ENCODE peak calls at places on chromosomes 16 and 17, in nine cellular contexts. U is Panc1; F is CD4-positive, alpha-beta T cell; H is HL-60; X is uterus; A is psoas muscle; S is ovary; M is tibial nerve; T is IMR-90. Y is an unnamed sample.

GRCh38 chr16:14194706-14195105 is 123.6 kb downstream of the MRTFB start:
- DNase-seq in S (no peak), M (no peak), X (no peak), T (no peak), A (no peak), F (no peak), H (no peak), U (no peak), Y (no peak)

GRCh38 chr16:70685938-70686375 is at the start of gene MTSS2:
- DNase-seq in U (no peak), M (peak), H (peak), T (peak), X (peak), A (peak), S (peak), F (no peak), Y (no peak)

GRCh38 chr17:15154618-15155017 is 110.5 kb downstream of the PMP22 start:
- DNase-seq in A (no peak), F (no peak), H (no peak), T (peak), U (no peak), S (no peak), X (no peak), M (no peak), Y (no peak)

GRCh38 chr17:83185023-83186002 is 105.9 kb downstream of the METRNL start:
- DNase-seq in A (no peak), M (peak), U (no peak), T (no peak), H (no peak), X (no peak), F (no peak), S (no peak), Y (no peak)

GRCh38 chr17:4234406-4234805 is 29.4 kb downstream of the ANKFY1 start:
- DNase-seq in H (no peak), X (no peak), A (no peak), M (no peak), F (no peak), U (no peak), T (peak), S (no peak), Y (no peak)

GRCh38 chr16:84084570-84085270 is 32.0 kb downstream of the MBTPS1 start:
- DNase-seq in X (no peak), U (peak), M (peak), H (peak), T (peak), S (peak), A (peak), F (peak), Y (peak)

GRCh38 chr17:67092291-67092690 is 47.9 kb downstream of the CACNG1 start:
- DNase-seq in U (no peak), F (no peak), X (no peak), A (no peak), H (no peak), S (no peak), M (no peak), T (no peak), Y (no peak)

GRCh38 chr16:1772362-1772907 is at the start of gene EME2:
- DNase-seq in A (no peak), S (no peak), M (no peak), F (peak), H (peak), U (no peak), X (no peak), T (peak), Y (no peak)

GRCh38 chr17:63832455-63832854 is 5.0 kb upstream of the FTSJ3 start:
- DNase-seq in S (no peak), U (no peak), H (no peak), M (no peak), F (no peak), T (no peak), A (no peak), X (no peak), Y (no peak)

GRCh38 chr17:62098623-62099231 is 33.6 kb upstream of the MED13 start:
- DNase-seq in T (no peak), U (no peak), S (no peak), X (no peak), A (no peak), F (no peak), H (no peak), M (no peak), Y (no peak)

GRCh38 chr17:83144421-83145357 is 65.3 kb downstream of the METRNL start:
- DNase-seq in T (peak), U (no peak), X (no peak), F (no peak), A (peak), S (peak), H (no peak), M (peak), Y (no peak)

GRCh38 chr16:22784690-22785214 is 29.2 kb upstream of the HS3ST2 start:
- DNase-seq in F (no peak), X (no peak), M (no peak), T (no peak), U (no peak), S (no peak), H (peak), A (no peak), Y (no peak)

GRCh38 chr17:6711081-6711674 is 2.0 kb downstream of the SLC13A5 start:
- DNase-seq in U (no peak), S (peak), T (no peak), X (no peak), F (no peak), A (no peak), M (no peak), H (peak), Y (no peak)

GRCh38 chr17:55911186-55911585 is 160.3 kb downstream of the PCTP start:
- DNase-seq in X (no peak), T (no peak), S (no peak), F (no peak), A (no peak), M (no peak), H (no peak), U (no peak), Y (no peak)

GRCh38 chr17:15910791-15911190 is 34.1 kb upstream of the ADORA2B start:
- DNase-seq in F (no peak), X (no peak), M (no peak), H (no peak), U (no peak), A (no peak), T (peak), S (no peak), Y (no peak)

GRCh38 chr16:63289834-63290460 is 1253.7 kb upstream of the CDH8 start:
- DNase-seq in X (no peak), S (no peak), A (no peak), M (no peak), F (no peak), H (peak), T (no peak), U (peak), Y (no peak)

GRCh38 chr17:20992987-20993862 is 49.6 kb downstream of the USP22 start:
- DNase-seq in T (peak), U (peak), S (peak), A (peak), M (peak), F (peak), H (peak), X (peak), Y (peak)

GRCh38 chr16:22308824-22309520 is 11.8 kb downstream of the POLR3E start:
- DNase-seq in F (no peak), S (no peak), M (no peak), X (no peak), U (no peak), T (no peak), A (no peak), H (no peak), Y (no peak)

GRCh38 chr17:62807812-62808575 is at the start of gene MARCHF10:
- DNase-seq in H (no peak), S (peak), X (peak), T (no peak), U (no peak), M (no peak), F (peak), A (no peak), Y (no peak)

GRCh38 chr17:82396601-82397435 is 21.3 kb upstream of the HEXD start:
- DNase-seq in H (no peak), M (peak), S (no peak), F (no peak), T (peak), X (no peak), A (peak), U (no peak), Y (no peak)

GRCh38 chr16:50096791-50097190 is 31.0 kb downstream of the HEATR3 start:
- DNase-seq in A (no peak), M (no peak), F (no peak), T (peak), U (no peak), X (no peak), S (no peak), H (no peak), Y (no peak)

GRCh38 chr16:73771676-73772075 is 524.9 kb upstream of the PSMD7 start:
- DNase-seq in A (no peak), H (no peak), U (no peak), M (no peak), S (no peak), X (no peak), F (no peak), T (no peak), Y (no peak)

GRCh38 chr16:47260496-47260895 is 116.8 kb upstream of the NETO2 start:
- DNase-seq in A (no peak), T (no peak), M (no peak), S (no peak), X (no peak), F (no peak), H (no peak), U (no peak), Y (no peak)

GRCh38 chr17:78130439-78131101 is at the start of gene TMC8:
- DNase-seq in U (no peak), X (no peak), T (no peak), H (peak), F (peak), A (no peak), M (peak), S (no peak), Y (no peak)

GRCh38 chr16:67104061-67104460 is 5.7 kb upstream of the PHAF1 start:
- DNase-seq in H (no peak), X (no peak), A (no peak), F (no peak), T (peak), S (no peak), U (no peak), M (no peak), Y (no peak)

GRCh38 chr16:67101683-67102082 is 8.1 kb upstream of the PHAF1 start:
- DNase-seq in T (peak), F (no peak), M (no peak), H (no peak), S (no peak), U (no peak), A (no peak), X (no peak), Y (no peak)

GRCh38 chr16:67098599-67098998 is 11.1 kb upstream of the PHAF1 start:
- DNase-seq in X (no peak), T (no peak), A (no peak), F (no peak), M (no peak), S (no peak), H (no peak), U (no peak), Y (no peak)

GRCh38 chr16:67100569-67101300 is 9.0 kb upstream of the PHAF1 start:
- DNase-seq in A (no peak), T (peak), S (no peak), H (no peak), M (no peak), X (no peak), U (no peak), F (no peak), Y (no peak)

DNA sequence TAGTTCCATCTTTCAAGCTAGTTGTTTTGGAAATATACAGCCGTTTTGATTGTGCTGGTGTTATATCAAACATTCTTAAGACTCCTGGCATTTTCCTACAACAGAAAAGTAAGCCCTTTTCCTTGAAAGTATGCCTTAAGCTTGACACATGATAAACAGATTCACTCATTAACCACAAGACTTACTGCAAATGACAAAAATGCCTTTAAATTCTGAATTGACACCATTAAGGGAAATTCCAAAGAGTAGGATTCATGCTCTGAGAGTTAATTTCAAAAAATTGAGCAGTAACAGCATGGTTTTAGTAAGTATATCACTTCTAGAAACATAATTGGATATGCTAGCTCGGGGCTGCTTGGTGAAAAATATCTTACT is 8.5 kb upstream of the PHAF1 start:
- DNase-seq in S (no peak), F (no peak), H (no peak), U (no peak), M (no peak), T (peak), X (no peak), A (no peak), Y (no peak)
- H3K27ac ChIP-seq in S (no peak), F (no peak), H (no peak), U (no peak), M (no peak), T (no peak), X (no peak), A (no peak), Y (no peak)

DNA sequence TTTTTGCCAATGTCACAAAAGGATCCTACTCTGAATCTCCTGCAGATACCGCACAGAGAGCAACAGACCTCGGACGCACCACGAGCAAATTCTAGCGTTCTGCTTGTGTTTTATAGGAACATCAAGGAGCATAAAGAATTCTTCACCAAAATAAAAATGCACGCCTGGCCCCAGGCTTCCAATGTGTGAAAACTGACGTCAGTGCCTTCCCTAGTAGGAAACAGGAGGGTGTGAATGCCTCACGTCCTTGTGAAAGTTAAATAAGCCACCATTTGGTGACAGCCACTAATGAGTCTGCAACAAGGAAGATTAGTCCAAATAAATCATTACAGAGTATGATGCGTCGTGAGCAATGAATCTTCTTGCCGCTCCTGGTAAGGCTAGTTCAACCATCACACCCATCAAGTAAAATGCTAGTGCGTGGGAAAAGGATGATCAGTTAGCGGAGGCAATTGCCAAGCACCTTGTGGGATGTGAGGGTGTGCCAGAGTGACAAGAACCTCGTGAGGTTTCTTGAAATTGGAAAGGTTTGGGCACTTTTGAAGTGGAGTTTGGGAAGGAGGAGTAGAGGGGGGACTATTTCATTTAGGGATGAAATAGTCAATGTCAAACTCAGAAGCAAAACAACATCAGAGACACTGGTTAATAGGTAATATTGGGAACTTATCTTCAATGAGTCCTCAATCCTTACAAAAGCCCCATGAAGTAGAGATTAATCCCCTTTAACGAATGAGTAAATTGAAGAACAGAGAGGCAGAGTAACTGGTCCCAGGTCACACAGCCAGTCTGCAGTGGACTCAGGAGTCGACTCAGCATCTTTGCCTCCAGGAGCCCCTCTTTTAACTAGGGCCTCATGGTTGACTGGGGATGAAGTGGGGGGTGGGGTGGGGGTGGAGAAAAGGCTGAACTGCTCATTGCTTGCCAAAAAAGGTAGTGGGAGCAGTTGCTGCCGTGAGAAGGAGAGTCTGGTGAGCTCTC is 238.8 kb downstream of the SLC39A11 start:
- DNase-seq in T (no peak), M (no peak), F (no peak), A (no peak), H (no peak), X (no peak), S (no peak), U (no peak), Y (no peak)
- H3K27ac ChIP-seq in T (no peak), M (no peak), F (no peak), A (no peak), H (no peak), X (no peak), S (no peak), U (no peak), Y (no peak)

DNA sequence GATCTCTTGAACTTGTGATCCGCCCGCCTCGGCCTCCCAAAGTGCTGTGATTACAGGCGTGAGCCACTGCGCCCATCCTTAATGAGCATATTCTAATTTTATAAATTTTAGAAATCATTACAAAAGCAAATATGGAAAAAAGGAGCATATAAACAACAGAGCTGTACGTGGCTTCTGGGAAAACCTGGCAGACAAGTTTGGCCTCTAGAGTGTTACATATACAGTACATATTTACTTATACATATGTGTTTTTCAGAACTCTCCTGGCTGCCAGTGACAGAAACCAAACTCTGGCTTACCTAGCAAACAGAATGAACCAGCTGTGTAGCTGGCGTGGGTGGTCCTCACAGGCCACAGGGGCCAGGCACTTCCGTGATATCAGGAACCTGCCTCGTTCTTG is 10.1 kb downstream of the DRC3 start:
- DNase-seq in S (no peak), A (no peak), H (no peak), U (no peak), T (no peak), X (no peak), M (no peak), F (no peak), Y (no peak)
- H3K27ac ChIP-seq in S (no peak), A (no peak), H (no peak), U (no peak), T (no peak), X (no peak), M (peak), F (no peak), Y (no peak)

GRCh38 chr17:32355649-32356377 is 5.9 kb downstream of the ZNF207 start:
- DNase-seq in M (no peak), A (no peak), T (no peak), F (no peak), X (no peak), U (no peak), H (no peak), S (no peak), Y (no peak)
- H3K27ac ChIP-seq in M (no peak), A (peak), T (no peak), F (no peak), X (no peak), U (peak), H (no peak), S (no peak), Y (peak)

GRCh38 chr16:27403601-27403992 is 1.6 kb downstream of the IL21R start:
- DNase-seq in S (no peak), T (no peak), X (no peak), F (no peak), M (no peak), A (no peak), H (no peak), U (no peak), Y (no peak)
- H3K27ac ChIP-seq in S (no peak), T (no peak), X (no peak), F (peak), M (no peak), A (no peak), H (no peak), U (no peak), Y (no peak)

GRCh38 chr16:3012828-3013420 is at the start of gene CLDN9:
- DNase-seq in U (no peak), A (no peak), H (no peak), M (no peak), X (no peak), S (no peak), T (no peak), F (no peak), Y (no peak)
- H3K27ac ChIP-seq in U (no peak), A (no peak), H (no peak), M (no peak), X (no peak), S (no peak), T (no peak), F (no peak), Y (no peak)

GRCh38 chr16:30558789-30559377 is 709 bp upstream of the ZNF764 start:
- DNase-seq in M (no peak), F (no peak), U (no peak), X (no peak), S (no peak), T (no peak), H (no peak), A (no peak), Y (no peak)

GRCh38 chr16:30559690-30560089 is 1.5 kb upstream of the ZNF764 start:
- DNase-seq in H (no peak), U (no peak), S (no peak), A (no peak), T (no peak), M (no peak), X (no peak), F (no peak), Y (no peak)

GRCh38 chr16:30562021-30562420 is 3.8 kb upstream of the ZNF764 start:
- DNase-seq in U (no peak), S (peak), M (no peak), H (no peak), A (no peak), F (no peak), X (no peak), T (no peak), Y (no peak)

GRCh38 chr16:30557950-30558788 is at the start of gene ZNF764:
- DNase-seq in F (peak), H (peak), T (peak), A (peak), X (peak), U (peak), M (peak), S (peak), Y (peak)

DNA sequence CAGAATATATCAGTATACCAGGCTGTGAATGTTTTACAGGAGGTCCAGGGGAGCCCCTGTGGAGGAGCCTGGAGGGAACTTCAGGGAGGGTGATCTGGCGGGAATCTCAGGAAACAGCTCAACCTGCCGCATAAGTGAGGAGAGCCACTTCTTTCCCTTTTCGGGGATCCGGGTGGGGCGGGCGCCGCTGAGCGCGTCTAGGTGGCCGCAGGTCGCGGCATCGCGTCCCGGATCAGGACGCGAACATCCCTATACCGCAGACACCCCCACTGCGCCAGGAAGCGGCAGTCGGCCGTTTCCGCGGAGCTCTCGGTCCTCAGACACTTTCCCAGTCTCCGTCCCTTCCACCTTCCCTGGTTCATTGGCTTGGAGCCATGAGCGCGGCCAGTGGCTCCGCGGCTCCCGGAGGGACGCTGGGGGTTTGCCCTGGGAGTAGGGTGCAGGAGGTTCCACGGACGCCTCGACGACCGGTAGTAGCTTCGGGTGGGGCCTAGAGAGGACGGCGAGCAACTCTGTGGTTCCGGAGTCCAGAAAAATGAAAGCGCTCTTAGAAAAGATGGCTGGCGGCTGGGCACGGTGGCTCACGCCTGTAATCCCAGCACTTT is 3.1 kb upstream of the ZNF764 start:
- DNase-seq in H (no peak), S (peak), A (peak), T (no peak), F (no peak), U (no peak), X (peak), M (no peak), Y (no peak)
- H3K27ac ChIP-seq in H (no peak), S (peak), A (peak), T (no peak), F (peak), U (peak), X (peak), M (peak), Y (no peak)

GRCh38 chr16:79274197-79274596 is 326.3 kb downstream of the MAF start:
- DNase-seq in F (no peak), A (no peak), X (no peak), T (no peak), M (no peak), H (no peak), S (no peak), U (no peak), Y (no peak)
- H3K27ac ChIP-seq in F (no peak), A (no peak), X (no peak), T (no peak), M (no peak), H (no peak), S (no peak), U (no peak), Y (no peak)